ENCODE peak calls at places on chromosomes 13 and 19, in five cellular contexts. J, D, V, I and A are unnamed samples.
A peak's percentile ranks its signal among the peaks of the same experiment; 100 is the strongest.

GRCh38 chr19:51272183-51272817 is 21.4 kb downstream of the SIGLECL1 start:
- DNase-seq in J (no peak), D (peak; percentile 42), V (no peak), I (no peak), A (no peak)

GRCh38 chr13:44267966-44268365 is 105.7 kb upstream of the SERP2 start:
- DNase-seq in J (no peak), D (no peak), V (no peak), I (peak; percentile 96), A (peak; percentile 95)

GRCh38 chr19:1422360-1422759 is 15.0 kb downstream of the DAZAP1 start:
- DNase-seq in J (no peak), D (no peak), V (no peak), I (no peak), A (no peak)

GRCh38 chr19:34179066-34179465 is 6.8 kb downstream of the LSM14A start:
- DNase-seq in J (no peak), D (no peak), V (no peak), I (no peak), A (no peak)

GRCh38 chr19:54523403-54523802 is 20.8 kb downstream of the LAIR2 start:
- DNase-seq in J (peak; percentile 79), D (no peak), V (peak; percentile 31), I (peak; percentile 4), A (peak; percentile 52)

GRCh38 chr13:95956589-95957148 is 96.5 kb downstream of the UGGT2 start:
- DNase-seq in J (no peak), D (no peak), V (no peak), I (peak; percentile 23), A (peak; percentile 71)

GRCh38 chr13:80755925-80756324 is 415.0 kb upstream of the SPRY2 start:
- DNase-seq in J (no peak), D (no peak), V (no peak), I (no peak), A (no peak)

GRCh38 chr13:73754727-73755292 is 379.4 kb downstream of the KLF12 start:
- DNase-seq in J (peak; percentile 79), D (no peak), V (no peak), I (peak; percentile 56), A (peak; percentile 68)

GRCh38 chr13:40535345-40535836 is 131.1 kb downstream of the FOXO1 start:
- DNase-seq in J (no peak), D (no peak), V (no peak), I (no peak), A (no peak)

GRCh38 chr19:5622465-5623396 is at the start of the genes SAFB and SAFB2:
- DNase-seq in J (peak; percentile 100), D (peak; percentile 100), V (peak; percentile 99), I (peak; percentile 99), A (peak; percentile 99)

GRCh38 chr13:24214528-24214927 is 54.0 kb downstream of the SPATA13 start:
- DNase-seq in J (no peak), D (no peak), V (no peak), I (no peak), A (no peak)

GRCh38 chr19:2524361-2524839 is 48.5 kb downstream of the GADD45B start:
- DNase-seq in J (no peak), D (no peak), V (no peak), I (no peak), A (no peak)

GRCh38 chr19:29875931-29876330 is 64.1 kb downstream of the CCNE1 start:
- DNase-seq in J (no peak), D (no peak), V (no peak), I (no peak), A (no peak)

GRCh38 chr19:1252221-1252817 is 3.9 kb downstream of the MIDN start:
- DNase-seq in J (peak; percentile 89), D (peak; percentile 93), V (peak; percentile 95), I (peak; percentile 96), A (peak; percentile 90)

GRCh38 chr13:101690871-101691270 is 238.4 kb downstream of the ITGBL1 start:
- DNase-seq in J (no peak), D (no peak), V (no peak), I (no peak), A (no peak)
- TF ChIP-seq CTCF in J (no peak), D (no peak), V (no peak), I (no peak), A (no peak)

DNA sequence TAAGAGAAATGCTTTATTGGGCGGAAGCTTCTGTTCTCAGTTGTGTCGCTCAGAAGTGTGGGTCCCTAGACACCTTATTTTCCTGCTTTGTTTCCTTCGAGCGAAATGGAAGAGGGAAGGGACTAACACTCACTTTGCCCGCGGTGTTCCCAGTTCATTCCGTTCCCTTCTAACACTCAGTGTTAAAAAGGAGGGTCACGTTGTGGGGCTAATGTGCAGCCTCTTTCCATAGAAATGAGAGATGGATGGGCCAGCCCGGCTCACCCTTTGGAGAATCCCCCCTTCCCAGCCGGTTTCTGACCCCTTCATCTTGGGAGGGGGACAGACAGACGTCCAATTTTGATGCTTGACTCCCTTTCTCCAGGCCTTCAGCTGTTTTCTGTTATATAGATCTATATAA is 2.3 kb downstream of the ATP11A start:
- DNase-seq in J (no peak), D (no peak), V (no peak), I (no peak), A (no peak)
- H3K4me3 ChIP-seq in J (peak overlapping the region; percentile 92), D (peak overlapping the region; percentile 88), V (no peak overlapping the region), I (no peak overlapping the region), A (no peak overlapping the region)

GRCh38 chr13:78609464-78610205 is 6.3 kb upstream of the POU4F1 start:
- DNase-seq in J (peak; percentile 30), D (no peak), V (no peak), I (no peak), A (no peak)
- H3K27me3 ChIP-seq in J (peaks cover 27% of the 10 kb centered on the region), D (peaks cover 67% of the 10 kb centered on the region), V (peaks cover 39% of the 10 kb centered on the region), I (peaks cover 64% of the 10 kb centered on the region), A (peaks cover 53% of the 10 kb centered on the region)

GRCh38 chr19:36373638-36374156 is 5.3 kb downstream of the ZFP14 start:
- DNase-seq in J (no peak), D (no peak), V (no peak), I (no peak), A (no peak)

GRCh38 chr19:36377541-36378178 is 1.3 kb downstream of the ZFP14 start:
- DNase-seq in J (no peak), D (no peak), V (no peak), I (no peak), A (no peak)

GRCh38 chr19:36379510-36379819 is 464 bp upstream of the ZFP14 start:
- DNase-seq in J (no peak), D (no peak), V (no peak), I (no peak), A (no peak)

GRCh38 chr19:36378625-36379509 is at the start of gene ZFP14:
- DNase-seq in J (peak; percentile 94), D (peak; percentile 97), V (peak; percentile 91), I (peak; percentile 92), A (peak; percentile 85)
- TF ChIP-seq CTCF in J (peak; percentile 20), D (no peak), V (peak; percentile 20), I (no peak), A (peak; percentile 35)